ENCODE peak calls at places on chromosomes 3 and 15, in seven cellular contexts. T, Y, J, M, C, F and R are unnamed samples.

GRCh38 chr15:70672081-70672480 is 91.3 kb downstream of the UACA start:
- DNase-seq in T (peak; percentile 10), Y (no peak), J (peak; percentile 9), M (no peak), C (no peak), F (no peak), R (no peak)

GRCh38 chr3:47394867-47395266 is 14.0 kb downstream of the PTPN23 start:
- DNase-seq in T (no peak), Y (no peak), J (no peak), M (no peak), C (no peak), F (no peak), R (no peak)

GRCh38 chr15:82315519-82316246 is 33.6 kb downstream of the GOLGA6L10 start:
- DNase-seq in T (no peak), Y (no peak), J (no peak), M (no peak), C (no peak), F (no peak), R (no peak)

GRCh38 chr3:123817413-123817812 is 66.7 kb downstream of the MYLK start:
- DNase-seq in T (no peak), Y (no peak), J (peak; percentile 90), M (peak; percentile 66), C (peak; percentile 51), F (no peak), R (no peak)

GRCh38 chr3:104596054-104596453 is 770.7 kb upstream of the ALCAM start:
- DNase-seq in T (no peak), Y (no peak), J (peak; percentile 26), M (peak; percentile 1), C (no peak), F (peak; percentile 16), R (no peak)

GRCh38 chr15:91589360-91589759 is 264.1 kb upstream of the SLCO3A1 start:
- DNase-seq in T (no peak), Y (no peak), J (no peak), M (no peak), C (no peak), F (no peak), R (no peak)

GRCh38 chr3:103829723-103830326 is 1395.0 kb downstream of the ZPLD1 start:
- DNase-seq in T (no peak), Y (no peak), J (no peak), M (no peak), C (no peak), F (no peak), R (no peak)

GRCh38 chr3:23993556-23994246 is 48.6 kb downstream of the NR1D2 start:
- DNase-seq in T (no peak), Y (no peak), J (no peak), M (no peak), C (no peak), F (no peak), R (no peak)

GRCh38 chr3:45199837-45200648 is 26.0 kb downstream of the TMEM158 start:
- DNase-seq in T (peak; percentile 64), Y (peak; percentile 8), J (peak; percentile 90), M (peak; percentile 88), C (peak; percentile 86), F (peak; percentile 88), R (no peak)

GRCh38 chr3:170599995-170600624 is 14.2 kb upstream of the SLC7A14 start:
- DNase-seq in T (no peak), Y (no peak), J (no peak), M (no peak), C (no peak), F (no peak), R (no peak)

GRCh38 chr15:70066422-70066821 is 31.3 kb downstream of the TLE3 start:
- DNase-seq in T (no peak), Y (no peak), J (no peak), M (peak; percentile 35), C (no peak), F (peak; percentile 32), R (no peak)

GRCh38 chr3:46632792-46633191 is 20.5 kb downstream of the FAM240A start:
- DNase-seq in T (no peak), Y (no peak), J (no peak), M (peak; percentile 55), C (no peak), F (peak; percentile 39), R (no peak)

GRCh38 chr15:68220967-68221366 is 8.6 kb downstream of the CLN6 start:
- DNase-seq in T (no peak), Y (no peak), J (no peak), M (no peak), C (no peak), F (no peak), R (no peak)

GRCh38 chr3:51371943-51372557 is 13.0 kb upstream of the MANF start:
- DNase-seq in T (peak; percentile 48), Y (peak; percentile 56), J (peak; percentile 63), M (peak; percentile 85), C (peak; percentile 75), F (peak; percentile 78), R (no peak)

GRCh38 chr15:59616390-59616789 is 4.8 kb downstream of the GCNT3 start:
- DNase-seq in T (no peak), Y (peak; percentile 23), J (no peak), M (no peak), C (no peak), F (no peak), R (no peak)

GRCh38 chr3:47603332-47603731 is 24.7 kb upstream of the CSPG5 start:
- DNase-seq in T (no peak), Y (no peak), J (no peak), M (no peak), C (no peak), F (no peak), R (no peak)

GRCh38 chr15:71647479-71647792 is 162.9 kb upstream of the NR2E3 start:
- DNase-seq in T (no peak), Y (no peak), J (no peak), M (peak; percentile 55), C (peak; percentile 41), F (no peak), R (no peak)

GRCh38 chr3:12508316-12508715 is 24.0 kb downstream of the TSEN2 start:
- DNase-seq in T (peak; percentile 96), Y (no peak), J (peak; percentile 88), M (peak; percentile 98), C (peak; percentile 93), F (peak; percentile 99), R (no peak)

GRCh38 chr3:32973982-32974381 is 22.5 kb downstream of the CCR4 start:
- DNase-seq in T (no peak), Y (no peak), J (peak; percentile 53), M (no peak), C (peak; percentile 29), F (peak; percentile 85), R (no peak)

GRCh38 chr3:113097821-113098516 is 107.2 kb downstream of the GTPBP8 start:
- DNase-seq in T (peak; percentile 71), Y (no peak), J (peak; percentile 97), M (peak; percentile 81), C (peak; percentile 71), F (peak; percentile 82), R (no peak)

GRCh38 chr3:167198949-167199348 is 181.1 kb downstream of the ZBBX start:
- DNase-seq in T (no peak), Y (no peak), J (no peak), M (no peak), C (no peak), F (no peak), R (no peak)

GRCh38 chr3:13715167-13715954 is 164.5 kb downstream of the WNT7A start:
- DNase-seq in T (no peak), Y (no peak), J (no peak), M (no peak), C (no peak), F (no peak), R (no peak)

GRCh38 chr3:188092648-188093047 is 61.3 kb upstream of the LPP start:
- DNase-seq in T (peak; percentile 17), Y (no peak), J (no peak), M (peak; percentile 52), C (peak; percentile 58), F (no peak), R (no peak)

GRCh38 chr3:188956839-188957489 is 214.8 kb upstream of the TPRG1 start:
- DNase-seq in T (no peak), Y (peak; percentile 28), J (peak; percentile 71), M (peak; percentile 82), C (peak; percentile 50), F (peak; percentile 76), R (no peak)

GRCh38 chr3:11288021-11288491 is 15.9 kb downstream of the ATG7 start:
- DNase-seq in T (no peak), Y (peak; percentile 12), J (peak; percentile 65), M (peak; percentile 79), C (peak; percentile 26), F (peak; percentile 67), R (no peak)